ENCODE peak calls at places on chromosomes 4 and X, in four cellular contexts. W is Peyer's patch, A is tibial artery, S is H9. I is an unnamed sample.
A peak's percentile ranks its signal among the peaks of the same experiment; 100 is the strongest.

GRCh38 chr4:183533698-183534097 is 28.8 kb downstream of the ING2 start:
- DNase-seq in W (no peak), S (peak; percentile 42), A (no peak), I (no peak)

GRCh38 chrX:136531951-136532350 is at the start of gene VGLL1:
- DNase-seq in S (no peak), W (no peak), A (no peak), I (no peak)

GRCh38 chr4:77578145-77578544 is 27.5 kb upstream of the CXCL13 start:
- DNase-seq in W (no peak), A (no peak), S (no peak), I (no peak)

GRCh38 chr4:88759039-88759631 is 61.5 kb upstream of the NAP1L5 start:
- DNase-seq in A (no peak), W (no peak), S (no peak), I (no peak)

GRCh38 chr4:4641661-4642180 is 99.9 kb upstream of the STX18 start:
- DNase-seq in W (no peak), A (no peak), S (peak; percentile 58), I (no peak)

GRCh38 chr4:39900966-39901365 is 76.7 kb downstream of the PDS5A start:
- DNase-seq in W (no peak), S (no peak), A (no peak), I (no peak)

GRCh38 chrX:46325312-46325877 is 219.8 kb downstream of the ZNF674 start:
- DNase-seq in W (peak; percentile 62), A (no peak), S (peak; percentile 53), I (no peak)

GRCh38 chr4:110801591-110801990 is 178.7 kb upstream of the PITX2 start:
- DNase-seq in A (no peak), W (no peak), S (no peak), I (no peak)

GRCh38 chr4:182600093-182600492 is 317.1 kb downstream of the DCTD start:
- DNase-seq in A (no peak), S (no peak), W (no peak), I (no peak)

GRCh38 chr4:81528979-81529378 is 57.3 kb upstream of the RASGEF1B start:
- DNase-seq in S (no peak), W (no peak), A (no peak), I (no peak)

GRCh38 chr4:47330856-47331255 is 132.6 kb downstream of the COMMD8 start:
- DNase-seq in W (no peak), S (no peak), A (no peak), I (no peak)
- H3K4me1 ChIP-seq in W (no peaks in the 10 kb centered on the region), S (no peaks in the 10 kb centered on the region), A (no peaks in the 10 kb centered on the region), I (no peaks in the 10 kb centered on the region)

DNA sequence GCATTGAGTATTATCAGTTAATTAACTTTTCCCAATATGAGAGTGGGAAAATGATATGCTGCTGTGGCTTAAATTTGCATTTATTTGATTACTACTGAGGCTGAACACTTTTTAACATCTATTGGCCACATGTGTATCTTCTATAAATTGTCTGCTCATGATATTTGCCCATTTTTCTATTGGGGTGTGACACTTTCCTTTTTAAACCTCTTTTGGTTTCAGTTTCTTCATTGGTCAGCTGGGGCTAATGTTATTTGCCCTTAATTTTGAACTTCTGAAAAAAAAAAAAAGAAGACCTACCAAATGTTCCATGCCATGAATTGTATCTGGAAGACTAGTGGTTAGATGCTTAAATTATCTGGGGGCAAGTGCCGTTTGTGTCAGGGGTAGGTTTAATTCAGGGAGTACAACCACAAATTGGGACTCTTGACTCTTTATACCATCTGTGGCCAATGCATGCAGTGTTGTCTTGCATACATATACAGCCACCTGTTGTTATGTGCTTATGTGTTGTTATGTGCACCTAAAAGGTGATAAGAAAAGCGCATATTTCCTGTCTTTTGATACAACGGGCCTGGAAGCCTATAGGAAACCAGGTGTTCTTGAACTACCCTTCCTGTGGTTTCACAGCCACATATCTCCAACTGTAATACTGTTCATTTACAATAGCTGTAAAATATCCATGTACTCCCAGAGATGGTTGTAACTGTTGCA is 48.9 kb downstream of the SH2D1A start:
- DNase-seq in W (no peak), A (no peak), S (no peak), I (peak; percentile 73)
- H3K4me1 ChIP-seq in W (no peaks in the 10 kb centered on the region), A (no peaks in the 10 kb centered on the region), S (no peaks in the 10 kb centered on the region), I (peaks cover 15% of the 10 kb centered on the region)

GRCh38 chrX:69120476-69120875 is 44.8 kb downstream of the PJA1 start:
- DNase-seq in S (no peak), A (no peak), W (no peak), I (no peak)

GRCh38 chrX:69119122-69119521 is 46.1 kb downstream of the PJA1 start:
- DNase-seq in W (no peak), S (peak; percentile 45), A (no peak), I (no peak)

GRCh38 chrX:69124108-69124507 is 41.1 kb downstream of the PJA1 start:
- DNase-seq in A (no peak), S (no peak), W (no peak), I (no peak)

GRCh38 chrX:69123481-69123880 is 41.8 kb downstream of the PJA1 start:
- DNase-seq in S (no peak), W (no peak), A (no peak), I (no peak)

DNA sequence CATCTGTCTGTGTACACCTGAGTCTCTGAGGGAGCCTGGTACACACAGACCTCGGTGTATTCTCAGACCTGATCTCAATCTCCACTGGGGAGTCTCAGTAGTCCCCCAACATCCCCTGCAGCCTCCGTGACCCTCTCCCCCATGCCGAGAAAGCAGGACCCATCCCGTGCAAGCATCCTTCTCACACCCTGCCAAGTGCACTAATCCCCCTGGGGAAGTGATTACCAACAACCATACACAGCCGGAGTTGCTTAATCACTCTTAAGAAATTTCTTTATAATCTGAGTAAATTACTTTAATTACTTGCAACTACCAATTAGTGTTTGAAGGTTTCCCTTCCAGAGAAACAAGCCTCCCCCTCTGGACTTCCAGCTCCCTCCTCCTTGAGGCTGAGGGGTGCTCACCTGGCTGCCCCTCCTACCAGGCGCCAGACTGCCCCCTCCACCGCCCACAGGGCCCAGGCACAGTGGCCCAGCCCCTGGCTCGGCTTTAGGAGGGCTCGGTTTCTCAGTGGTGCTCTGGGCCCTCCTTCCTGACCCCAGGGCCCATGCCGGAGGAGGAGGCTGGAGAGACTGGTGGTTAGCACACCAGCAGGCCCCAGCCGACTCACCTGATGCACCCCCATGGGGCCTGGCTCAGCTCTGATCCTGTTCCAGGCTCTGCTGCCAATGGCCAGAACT is 43.8 kb downstream of the PJA1 start:
- DNase-seq in S (no peak), W (no peak), A (no peak), I (no peak)
- H3K4me1 ChIP-seq in S (no peaks in the 10 kb centered on the region), W (no peaks in the 10 kb centered on the region), A (no peaks in the 10 kb centered on the region), I (no peaks in the 10 kb centered on the region)

DNA sequence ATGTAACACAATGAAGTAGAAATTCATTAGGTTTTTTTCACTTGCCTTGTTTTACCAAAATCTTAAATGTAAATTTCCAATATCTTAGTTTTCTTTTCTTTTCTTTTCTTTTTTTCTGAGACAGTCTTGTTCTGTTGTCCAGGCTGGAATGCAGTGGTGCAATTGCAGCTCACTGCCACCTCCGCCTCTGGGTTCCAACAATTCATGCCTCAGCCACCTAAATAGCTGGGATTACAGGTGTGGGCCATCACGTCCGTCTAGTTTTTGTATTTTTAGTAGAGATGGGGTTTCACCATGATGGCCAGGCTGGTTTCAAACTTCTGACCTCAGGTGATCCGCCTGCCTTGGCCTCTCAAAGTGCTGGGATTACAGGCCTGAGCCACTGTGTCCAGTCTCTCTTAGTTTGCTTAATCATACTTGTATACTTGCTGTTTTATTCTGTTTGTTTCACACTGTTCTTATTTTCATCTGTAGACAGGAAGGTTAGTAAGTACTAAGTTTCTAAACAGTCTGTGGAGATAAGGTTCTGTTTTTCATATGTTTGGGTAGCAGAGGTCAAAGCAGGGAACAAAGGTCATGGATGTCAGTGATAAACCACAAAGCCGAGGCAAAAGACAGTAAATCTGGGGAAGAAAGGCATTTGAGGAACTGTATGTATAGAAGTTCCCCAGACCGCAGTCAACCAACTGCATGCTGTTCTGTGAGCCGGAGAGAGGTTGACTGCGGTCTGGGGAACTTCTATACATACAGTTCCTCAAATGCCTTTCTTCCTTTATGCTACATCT is 129.1 kb downstream of the CBR4 start:
- DNase-seq in A (no peak), S (no peak), W (no peak), I (no peak)
- H3K4me1 ChIP-seq in A (peaks cover 5% of the 10 kb centered on the region), S (no peaks in the 10 kb centered on the region), W (no peaks in the 10 kb centered on the region), I (no peaks in the 10 kb centered on the region)

DNA sequence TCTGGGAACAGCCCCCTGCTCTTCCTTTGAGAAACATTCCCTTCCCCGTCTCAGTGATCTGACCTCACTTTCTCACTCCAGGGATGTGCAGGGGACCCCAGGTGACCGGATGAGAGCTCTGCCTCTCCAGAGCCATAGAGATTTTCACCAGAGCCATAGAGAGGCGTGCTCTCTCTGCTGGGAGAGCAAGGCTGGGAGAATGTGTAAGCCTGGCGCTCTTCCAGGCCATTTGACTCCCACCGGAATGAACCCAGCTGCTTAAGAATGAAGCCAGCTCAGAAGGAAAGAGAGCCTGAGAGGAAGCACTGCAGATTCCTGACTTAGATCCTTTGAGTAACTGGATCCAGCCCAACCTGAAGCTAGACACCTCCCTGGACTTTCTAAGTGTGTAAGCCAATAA is 106.4 kb downstream of the DHX15 start:
- DNase-seq in S (peak; percentile 53), W (no peak), A (no peak), I (no peak)
- H3K4me1 ChIP-seq in S (peaks cover 7% of the 10 kb centered on the region), W (peaks cover 6% of the 10 kb centered on the region), A (no peaks in the 10 kb centered on the region), I (no peaks in the 10 kb centered on the region)

GRCh38 chr4:9877123-9877522 is 95.7 kb downstream of the DRD5 start:
- DNase-seq in S (no peak), A (no peak), W (no peak), I (no peak)
- H3K4me1 ChIP-seq in S (peaks cover 3% of the 10 kb centered on the region), A (no peaks in the 10 kb centered on the region), W (no peaks in the 10 kb centered on the region), I (no peaks in the 10 kb centered on the region)

I was measured in MM.1S.